ENCODE peak calls at places on chromosomes 4 and X, in nine cellular contexts. D, A, L, E, I, K, Z, B and Q are unnamed samples.
A peak's percentile ranks its signal among the peaks of the same experiment; 100 is the strongest.

GRCh38 chr4:8506373-8507250 is 66.0 kb downstream of the TRMT44 start:
- DNase-seq in L (no peak), K (no peak), E (no peak), D (no peak), B (peak; percentile 63), A (peak; percentile 25), Z (no peak), I (no peak), Q (peak; percentile 70)

GRCh38 chr4:153520871-153521329 is 54.7 kb downstream of the TMEM131L start:
- DNase-seq in A (no peak), D (no peak), I (no peak), K (no peak), B (no peak), Z (no peak), L (no peak), E (no peak), Q (no peak)

GRCh38 chr4:122914292-122914904 is 8.0 kb downstream of the NUDT6 start:
- DNase-seq in B (no peak), K (no peak), I (no peak), Z (no peak), D (no peak), L (no peak), A (peak; percentile 39), E (peak; percentile 44), Q (no peak)

GRCh38 chr4:7342581-7343352 is 92.0 kb downstream of the PSAPL1 start:
- DNase-seq in B (no peak), I (peak; percentile 86), Z (no peak), A (no peak), D (no peak), K (no peak), E (no peak), L (no peak), Q (no peak)

GRCh38 chrX:40151211-40152172 is 53.7 kb upstream of the BCOR start:
- DNase-seq in L (no peak), E (no peak), K (no peak), I (no peak), D (no peak), A (no peak), B (no peak), Z (no peak), Q (no peak)

GRCh38 chr4:98482847-98483806 is 175.3 kb downstream of the TSPAN5 start:
- DNase-seq in L (peak; percentile 10), A (no peak), K (no peak), B (no peak), E (no peak), I (no peak), Z (no peak), D (peak; percentile 20), Q (no peak)

GRCh38 chr4:3716034-3716875 is 49.9 kb upstream of the ADRA2C start:
- DNase-seq in E (no peak), I (peak; percentile 65), K (no peak), Z (no peak), B (no peak), D (no peak), A (no peak), L (no peak), Q (no peak)

GRCh38 chr4:10025230-10025806 is 4.0 kb upstream of the SLC2A9 start:
- DNase-seq in A (no peak), Z (no peak), B (no peak), D (no peak), E (no peak), L (no peak), K (no peak), I (no peak), Q (no peak)

GRCh38 chr4:3257125-3257690 is 8.2 kb downstream of the MSANTD1 start:
- DNase-seq in Z (no peak), E (no peak), L (no peak), A (peak; percentile 33), K (peak; percentile 56), I (peak; percentile 88), D (no peak), B (no peak), Q (no peak)